ENCODE peak calls at places on chromosomes 7 and 10, in nine cellular contexts. One of them, this sample, is unnamed.

GRCh38 chr10:114408112-114408967 is 4.0 kb upstream of the AFAP1L2 start:
- DNase-seq in heart right ventricle: no peak
- DNase-seq in heart left ventricle: no peak
- DNase-seq in GM23338: no peak
- DNase-seq in neural progenitor cell: no peak
- DNase-seq in psoas muscle: no peak
- DNase-seq in OCI-LY7: peak; percentile 5
- DNase-seq in stomach: no peak
- DNase-seq in cardiac muscle cell: no peak
- DNase-seq in this sample: no peak

GRCh38 chr7:64504581-64505120 is 58.2 kb downstream of the ZNF680 start:
- DNase-seq in heart right ventricle: no peak
- DNase-seq in heart left ventricle: no peak
- DNase-seq in GM23338: no peak
- DNase-seq in neural progenitor cell: no peak
- DNase-seq in psoas muscle: no peak
- DNase-seq in OCI-LY7: peak; percentile 36
- DNase-seq in stomach: no peak
- DNase-seq in cardiac muscle cell: no peak
- DNase-seq in this sample: no peak

GRCh38 chr10:35635576-35635975 is 6.5 kb downstream of the FZD8 start:
- DNase-seq in heart right ventricle: peak; percentile 48
- DNase-seq in heart left ventricle: no peak
- DNase-seq in GM23338: peak; percentile 86
- DNase-seq in neural progenitor cell: peak; percentile 81
- DNase-seq in psoas muscle: no peak
- DNase-seq in OCI-LY7: peak; percentile 81
- DNase-seq in stomach: no peak
- DNase-seq in cardiac muscle cell: peak; percentile 81
- DNase-seq in this sample: no peak

GRCh38 chr10:11775412-11775811 is 33.2 kb downstream of the ECHDC3 start:
- DNase-seq in heart right ventricle: no peak
- DNase-seq in heart left ventricle: no peak
- DNase-seq in GM23338: no peak
- DNase-seq in neural progenitor cell: no peak
- DNase-seq in psoas muscle: no peak
- DNase-seq in OCI-LY7: no peak
- DNase-seq in stomach: no peak
- DNase-seq in cardiac muscle cell: no peak
- DNase-seq in this sample: no peak

GRCh38 chr10:104791471-104791870 is 150.4 kb downstream of the SORCS3 start:
- DNase-seq in heart right ventricle: no peak
- DNase-seq in heart left ventricle: no peak
- DNase-seq in GM23338: no peak
- DNase-seq in neural progenitor cell: no peak
- DNase-seq in psoas muscle: no peak
- DNase-seq in OCI-LY7: no peak
- DNase-seq in stomach: no peak
- DNase-seq in cardiac muscle cell: no peak
- DNase-seq in this sample: no peak

GRCh38 chr7:137403282-137403681 is 59.7 kb upstream of the PTN start:
- DNase-seq in heart right ventricle: no peak
- DNase-seq in heart left ventricle: no peak
- DNase-seq in GM23338: peak; percentile 30
- DNase-seq in neural progenitor cell: no peak
- DNase-seq in psoas muscle: no peak
- DNase-seq in OCI-LY7: no peak
- DNase-seq in stomach: no peak
- DNase-seq in cardiac muscle cell: no peak
- DNase-seq in this sample: no peak

GRCh38 chr10:69439350-69439739 is 11.9 kb upstream of the TSPAN15 start:
- DNase-seq in heart right ventricle: peak; percentile 31
- DNase-seq in heart left ventricle: no peak
- DNase-seq in GM23338: no peak
- DNase-seq in neural progenitor cell: no peak
- DNase-seq in psoas muscle: peak; percentile 90
- DNase-seq in OCI-LY7: no peak
- DNase-seq in stomach: no peak
- DNase-seq in cardiac muscle cell: no peak
- DNase-seq in this sample: no peak

GRCh38 chr7:156122752-156123354 is 310.6 kb upstream of the SHH start:
- DNase-seq in heart right ventricle: no peak
- DNase-seq in heart left ventricle: no peak
- DNase-seq in GM23338: no peak
- DNase-seq in neural progenitor cell: no peak
- DNase-seq in psoas muscle: no peak
- DNase-seq in OCI-LY7: no peak
- DNase-seq in stomach: no peak
- DNase-seq in cardiac muscle cell: no peak
- DNase-seq in this sample: no peak

GRCh38 chr10:96610817-96611216 is 24.0 kb upstream of the TM9SF3 start:
- DNase-seq in heart right ventricle: no peak
- DNase-seq in heart left ventricle: no peak
- DNase-seq in GM23338: no peak
- DNase-seq in neural progenitor cell: no peak
- DNase-seq in psoas muscle: no peak
- DNase-seq in OCI-LY7: no peak
- DNase-seq in stomach: peak; percentile 72
- DNase-seq in cardiac muscle cell: no peak
- DNase-seq in this sample: no peak

GRCh38 chr7:74141705-74142104 is 32.5 kb upstream of the EIF4H start:
- DNase-seq in heart right ventricle: no peak
- DNase-seq in heart left ventricle: no peak
- DNase-seq in GM23338: no peak
- DNase-seq in neural progenitor cell: no peak
- DNase-seq in psoas muscle: no peak
- DNase-seq in OCI-LY7: peak; percentile 18
- DNase-seq in stomach: no peak
- DNase-seq in cardiac muscle cell: no peak
- DNase-seq in this sample: no peak

GRCh38 chr10:21950566-21950965 is 53.0 kb downstream of the DNAJC1 start:
- DNase-seq in heart right ventricle: no peak
- DNase-seq in heart left ventricle: no peak
- DNase-seq in GM23338: no peak
- DNase-seq in neural progenitor cell: no peak
- DNase-seq in psoas muscle: no peak
- DNase-seq in OCI-LY7: no peak
- DNase-seq in stomach: no peak
- DNase-seq in cardiac muscle cell: no peak
- DNase-seq in this sample: no peak

GRCh38 chr10:23399701-23400144 is 39.2 kb upstream of the OTUD1 start:
- DNase-seq in heart right ventricle: peak; percentile 52
- DNase-seq in heart left ventricle: peak; percentile 66
- DNase-seq in GM23338: no peak
- DNase-seq in neural progenitor cell: no peak
- DNase-seq in psoas muscle: peak; percentile 63
- DNase-seq in OCI-LY7: no peak
- DNase-seq in stomach: no peak
- DNase-seq in cardiac muscle cell: peak; percentile 77
- DNase-seq in this sample: peak; percentile 97

GRCh38 chr10:3836222-3836820 is 51.3 kb upstream of the KLF6 start:
- DNase-seq in heart right ventricle: no peak
- DNase-seq in heart left ventricle: no peak
- DNase-seq in GM23338: no peak
- DNase-seq in neural progenitor cell: no peak
- DNase-seq in psoas muscle: no peak
- DNase-seq in OCI-LY7: no peak
- DNase-seq in stomach: no peak
- DNase-seq in cardiac muscle cell: no peak
- DNase-seq in this sample: no peak

GRCh38 chr10:77974396-77975074 is 48.0 kb upstream of the DLG5 start:
- DNase-seq in heart right ventricle: no peak
- DNase-seq in heart left ventricle: no peak
- DNase-seq in GM23338: peak; percentile 94
- DNase-seq in neural progenitor cell: peak; percentile 86
- DNase-seq in psoas muscle: no peak
- DNase-seq in OCI-LY7: peak; percentile 6
- DNase-seq in stomach: peak; percentile 44
- DNase-seq in cardiac muscle cell: peak; percentile 67
- DNase-seq in this sample: no peak

GRCh38 chr7:44711528-44711927 is 37.1 kb upstream of the ZMIZ2 start:
- DNase-seq in heart right ventricle: no peak
- DNase-seq in heart left ventricle: no peak
- DNase-seq in GM23338: no peak
- DNase-seq in neural progenitor cell: no peak
- DNase-seq in psoas muscle: no peak
- DNase-seq in OCI-LY7: no peak
- DNase-seq in stomach: no peak
- DNase-seq in cardiac muscle cell: no peak
- DNase-seq in this sample: no peak

GRCh38 chr10:35000936-35001335 is 89.2 kb downstream of the CUL2 start:
- DNase-seq in heart right ventricle: no peak
- DNase-seq in heart left ventricle: no peak
- DNase-seq in GM23338: peak; percentile 56
- DNase-seq in neural progenitor cell: no peak
- DNase-seq in psoas muscle: no peak
- DNase-seq in OCI-LY7: no peak
- DNase-seq in stomach: no peak
- DNase-seq in cardiac muscle cell: peak; percentile 31
- DNase-seq in this sample: no peak

GRCh38 chr10:86103391-86104101 is 263.0 kb downstream of the GRID1 start:
- DNase-seq in heart right ventricle: no peak
- DNase-seq in heart left ventricle: no peak
- DNase-seq in GM23338: peak; percentile 42
- DNase-seq in neural progenitor cell: no peak
- DNase-seq in psoas muscle: no peak
- DNase-seq in OCI-LY7: no peak
- DNase-seq in stomach: no peak
- DNase-seq in cardiac muscle cell: no peak
- DNase-seq in this sample: no peak

DNA sequence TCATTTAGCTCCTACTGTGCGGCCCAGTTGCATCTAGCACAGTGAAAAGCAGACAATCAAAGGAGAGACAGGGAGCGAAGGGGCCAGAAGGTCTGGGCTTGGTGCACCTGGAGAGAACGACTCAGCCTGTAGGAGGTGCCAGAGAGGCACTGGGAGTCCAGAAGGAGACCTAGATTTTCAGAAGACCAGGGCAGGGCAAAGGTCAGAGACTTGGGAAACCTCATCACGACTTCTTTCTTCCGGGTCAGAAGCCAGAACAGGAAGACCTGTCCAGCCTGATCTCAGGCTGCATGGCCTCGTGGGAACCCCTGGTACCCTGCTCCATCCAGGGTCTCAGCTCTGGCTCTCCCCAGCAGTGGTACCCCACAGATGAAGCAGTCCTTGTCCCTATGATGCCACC is 5.2 kb downstream of the AGAP3 start:
- DNase-seq in heart right ventricle: no peak
- DNase-seq in heart left ventricle: no peak
- DNase-seq in GM23338: peak; percentile 84
- DNase-seq in neural progenitor cell: peak; percentile 70
- DNase-seq in psoas muscle: peak; percentile 18
- DNase-seq in OCI-LY7: peak; percentile 42
- DNase-seq in stomach: no peak
- DNase-seq in cardiac muscle cell: no peak
- DNase-seq in this sample: no peak
- TF ChIP-seq CTCF in heart right ventricle: peak; percentile 37
- TF ChIP-seq CTCF in heart left ventricle: peak; percentile 39
- TF ChIP-seq CTCF in GM23338: peak; percentile 72
- TF ChIP-seq CTCF in neural progenitor cell: peak; percentile 68
- TF ChIP-seq CTCF in psoas muscle: peak; percentile 23
- TF ChIP-seq CTCF in OCI-LY7: peak; percentile 76
- TF ChIP-seq CTCF in stomach: peak; percentile 29
- TF ChIP-seq CTCF in cardiac muscle cell: peak; percentile 61
- TF ChIP-seq CTCF in this sample: peak; percentile 57

DNA sequence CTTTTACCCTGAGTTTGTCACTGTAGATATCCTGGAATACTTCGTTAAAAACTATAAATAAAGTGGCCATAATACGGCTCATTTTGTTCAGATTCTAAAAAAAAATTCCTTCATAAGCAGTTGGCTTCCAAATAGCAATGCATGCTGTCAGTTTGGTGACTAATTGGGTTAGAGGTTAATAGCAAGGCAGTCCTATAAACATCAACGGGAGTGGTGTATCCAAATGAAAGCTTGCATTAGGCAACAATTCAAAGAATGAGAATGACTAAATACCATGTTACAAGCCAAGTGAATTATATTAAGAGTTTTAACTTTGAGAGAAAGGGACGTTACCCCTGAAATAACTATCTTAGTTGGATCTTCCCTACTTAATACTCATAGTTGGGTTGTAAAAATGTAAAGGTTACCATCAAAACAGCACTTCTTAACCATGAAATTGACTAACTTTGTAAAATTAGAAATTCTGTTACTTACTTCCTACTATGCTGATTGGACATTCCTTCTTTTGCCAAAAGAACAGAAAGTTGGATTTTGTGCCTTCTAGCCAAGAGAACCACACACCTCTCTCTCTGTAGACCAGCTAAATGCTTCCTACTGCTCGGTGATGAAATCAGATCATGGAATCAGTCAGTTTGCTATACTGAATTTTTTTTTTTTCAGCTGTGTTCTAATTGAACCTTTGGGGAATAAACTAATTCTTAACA is 98.0 kb downstream of the KAT6B start:
- DNase-seq in heart right ventricle: no peak
- DNase-seq in heart left ventricle: no peak
- DNase-seq in GM23338: peak; percentile 31
- DNase-seq in neural progenitor cell: no peak
- DNase-seq in psoas muscle: no peak
- DNase-seq in OCI-LY7: no peak
- DNase-seq in stomach: no peak
- DNase-seq in cardiac muscle cell: no peak
- DNase-seq in this sample: peak; percentile 77
- H3K4me3 ChIP-seq in heart right ventricle: no peak overlapping the region
- H3K4me3 ChIP-seq in heart left ventricle: no peak overlapping the region
- H3K4me3 ChIP-seq in GM23338: no peak overlapping the region
- H3K4me3 ChIP-seq in neural progenitor cell: no peak overlapping the region
- H3K4me3 ChIP-seq in psoas muscle: no peak overlapping the region
- H3K4me3 ChIP-seq in OCI-LY7: no peak overlapping the region
- H3K4me3 ChIP-seq in stomach: no peak overlapping the region
- H3K4me3 ChIP-seq in cardiac muscle cell: no peak overlapping the region
- H3K4me3 ChIP-seq in this sample: no peak overlapping the region

GRCh38 chr10:59177031-59177861 is 803 bp downstream of the PHYHIPL start:
- DNase-seq in heart right ventricle: peak; percentile 10
- DNase-seq in heart left ventricle: no peak
- DNase-seq in GM23338: peak; percentile 75
- DNase-seq in neural progenitor cell: peak; percentile 74
- DNase-seq in psoas muscle: peak; percentile 8
- DNase-seq in OCI-LY7: no peak
- DNase-seq in stomach: no peak
- DNase-seq in cardiac muscle cell: peak; percentile 74
- DNase-seq in this sample: peak; percentile 21
- TF ChIP-seq CTCF in heart right ventricle: no peak
- TF ChIP-seq CTCF in heart left ventricle: no peak
- TF ChIP-seq CTCF in GM23338: no peak
- TF ChIP-seq CTCF in neural progenitor cell: no peak
- TF ChIP-seq CTCF in psoas muscle: no peak
- TF ChIP-seq CTCF in OCI-LY7: no peak
- TF ChIP-seq CTCF in stomach: no peak
- TF ChIP-seq CTCF in cardiac muscle cell: no peak
- TF ChIP-seq CTCF in this sample: no peak

DNA sequence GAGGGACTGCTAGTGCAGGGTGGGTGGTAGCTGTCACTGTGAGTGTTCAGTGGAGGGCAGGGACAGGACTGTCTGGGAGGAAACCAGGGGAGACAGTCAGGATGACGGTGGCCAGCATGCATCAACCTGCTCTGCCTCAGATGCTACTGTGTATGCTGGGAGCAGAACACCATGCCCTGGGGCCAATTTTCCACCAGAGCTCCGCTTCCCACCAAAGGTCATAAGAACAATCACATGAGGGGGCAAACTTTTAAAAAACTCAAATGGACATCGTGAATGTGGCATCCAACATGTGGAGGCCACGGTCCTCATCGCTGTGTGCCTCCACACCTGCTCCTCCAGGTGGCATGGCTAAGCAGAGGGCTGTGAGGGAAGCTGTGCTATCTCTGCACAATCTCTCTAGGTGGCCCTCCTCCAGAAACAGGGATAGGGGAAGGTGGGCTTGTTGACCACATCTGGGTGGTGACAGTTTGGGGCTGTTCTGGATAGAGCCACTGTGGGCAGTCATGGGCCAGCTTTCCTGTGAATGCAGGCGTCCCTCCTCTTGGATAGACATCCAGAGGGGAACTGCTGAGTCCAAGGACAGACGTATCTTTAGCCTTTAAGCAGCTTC is 411.0 kb downstream of the PTPRN2 start:
- DNase-seq in heart right ventricle: no peak
- DNase-seq in heart left ventricle: no peak
- DNase-seq in GM23338: no peak
- DNase-seq in neural progenitor cell: no peak
- DNase-seq in psoas muscle: no peak
- DNase-seq in OCI-LY7: no peak
- DNase-seq in stomach: no peak
- DNase-seq in cardiac muscle cell: no peak
- DNase-seq in this sample: no peak
- H3K4me3 ChIP-seq in heart right ventricle: no peak overlapping the region
- H3K4me3 ChIP-seq in heart left ventricle: no peak overlapping the region
- H3K4me3 ChIP-seq in GM23338: no peak overlapping the region
- H3K4me3 ChIP-seq in neural progenitor cell: no peak overlapping the region
- H3K4me3 ChIP-seq in psoas muscle: no peak overlapping the region
- H3K4me3 ChIP-seq in OCI-LY7: no peak overlapping the region
- H3K4me3 ChIP-seq in stomach: no peak overlapping the region
- H3K4me3 ChIP-seq in cardiac muscle cell: no peak overlapping the region
- H3K4me3 ChIP-seq in this sample: no peak overlapping the region

This sample was measured in AG04449.